ENCODE peak calls at places on chromosomes 12 and 14, in five cellular contexts. One of them, this sample, is unnamed.
A peak's percentile ranks its signal among the peaks of the same experiment; 100 is the strongest.

GRCh38 chr12:72491399-72491798 is 219.2 kb downstream of the TRHDE start:
- DNase-seq in heart right ventricle: no peak
- DNase-seq in ascending aorta: no peak
- DNase-seq in left ventricle myocardium inferior: no peak
- DNase-seq in heart left ventricle: no peak
- DNase-seq in this sample: no peak

GRCh38 chr12:98002887-98003493 is 512.4 kb upstream of the TMPO start:
- DNase-seq in heart right ventricle: no peak
- DNase-seq in ascending aorta: no peak
- DNase-seq in left ventricle myocardium inferior: no peak
- DNase-seq in heart left ventricle: no peak
- DNase-seq in this sample: no peak

GRCh38 chr14:59190372-59190771 is 1.9 kb downstream of the DAAM1 start:
- DNase-seq in heart right ventricle: no peak
- DNase-seq in ascending aorta: peak; percentile 68
- DNase-seq in left ventricle myocardium inferior: no peak
- DNase-seq in heart left ventricle: peak; percentile 33
- DNase-seq in this sample: no peak

GRCh38 chr14:64775081-64775777 is 71.0 kb downstream of the PLEKHG3 start:
- DNase-seq in heart right ventricle: no peak
- DNase-seq in ascending aorta: no peak
- DNase-seq in left ventricle myocardium inferior: no peak
- DNase-seq in heart left ventricle: no peak
- DNase-seq in this sample: no peak

GRCh38 chr12:113432976-113433375 is 10.8 kb downstream of the SDSL start:
- DNase-seq in heart right ventricle: no peak
- DNase-seq in ascending aorta: no peak
- DNase-seq in left ventricle myocardium inferior: no peak
- DNase-seq in heart left ventricle: no peak
- DNase-seq in this sample: no peak

GRCh38 chr14:91108941-91109611 is 4.8 kb upstream of the DGLUCY start:
- DNase-seq in heart right ventricle: no peak
- DNase-seq in ascending aorta: peak; percentile 66
- DNase-seq in left ventricle myocardium inferior: no peak
- DNase-seq in heart left ventricle: no peak
- DNase-seq in this sample: no peak

GRCh38 chr12:29163146-29163545 is 14.1 kb downstream of the FAR2 start:
- DNase-seq in heart right ventricle: no peak
- DNase-seq in ascending aorta: no peak
- DNase-seq in left ventricle myocardium inferior: no peak
- DNase-seq in heart left ventricle: no peak
- DNase-seq in this sample: no peak

GRCh38 chr12:20946732-20947131 is 136.2 kb downstream of the SLCO1B3 start:
- DNase-seq in heart right ventricle: no peak
- DNase-seq in ascending aorta: no peak
- DNase-seq in left ventricle myocardium inferior: no peak
- DNase-seq in heart left ventricle: no peak
- DNase-seq in this sample: no peak

GRCh38 chr12:41368006-41368405 is 179.9 kb downstream of the PDZRN4 start:
- DNase-seq in heart right ventricle: no peak
- DNase-seq in ascending aorta: no peak
- DNase-seq in left ventricle myocardium inferior: no peak
- DNase-seq in heart left ventricle: no peak
- DNase-seq in this sample: no peak

GRCh38 chr12:63916561-63917476 is 72.3 kb downstream of the SRGAP1 start:
- DNase-seq in heart right ventricle: no peak
- DNase-seq in ascending aorta: no peak
- DNase-seq in left ventricle myocardium inferior: no peak
- DNase-seq in heart left ventricle: no peak
- DNase-seq in this sample: no peak

GRCh38 chr12:76462668-76463224 is 96.8 kb downstream of the OSBPL8 start:
- DNase-seq in heart right ventricle: no peak
- DNase-seq in ascending aorta: no peak
- DNase-seq in left ventricle myocardium inferior: no peak
- DNase-seq in heart left ventricle: no peak
- DNase-seq in this sample: no peak

GRCh38 chr12:22437031-22437806 is 102.7 kb upstream of the ST8SIA1 start:
- DNase-seq in heart right ventricle: peak; percentile 11
- DNase-seq in ascending aorta: no peak
- DNase-seq in left ventricle myocardium inferior: no peak
- DNase-seq in heart left ventricle: no peak
- DNase-seq in this sample: no peak

GRCh38 chr12:77965790-77966189 is 135.1 kb downstream of the NAV3 start:
- DNase-seq in heart right ventricle: no peak
- DNase-seq in ascending aorta: no peak
- DNase-seq in left ventricle myocardium inferior: no peak
- DNase-seq in heart left ventricle: no peak
- DNase-seq in this sample: no peak

GRCh38 chr12:100359822-100360221 is 2.9 kb downstream of the SLC17A8 start:
- DNase-seq in heart right ventricle: no peak
- DNase-seq in ascending aorta: no peak
- DNase-seq in left ventricle myocardium inferior: no peak
- DNase-seq in heart left ventricle: no peak
- DNase-seq in this sample: no peak

GRCh38 chr12:85836716-85837100 is 499 bp upstream of the RASSF9 start:
- DNase-seq in heart right ventricle: no peak
- DNase-seq in ascending aorta: no peak
- DNase-seq in left ventricle myocardium inferior: no peak
- DNase-seq in heart left ventricle: no peak
- DNase-seq in this sample: no peak

GRCh38 chr12:2390850-2391390 is 338.1 kb downstream of the CACNA1C start:
- DNase-seq in heart right ventricle: no peak
- DNase-seq in ascending aorta: peak; percentile 39
- DNase-seq in left ventricle myocardium inferior: no peak
- DNase-seq in heart left ventricle: no peak
- DNase-seq in this sample: no peak

GRCh38 chr12:49058366-49059062 is 2.1 kb downstream of the KMT2D start:
- DNase-seq in heart right ventricle: no peak
- DNase-seq in ascending aorta: no peak
- DNase-seq in left ventricle myocardium inferior: no peak
- DNase-seq in heart left ventricle: no peak
- DNase-seq in this sample: no peak

GRCh38 chr12:53937099-53937498 is 1.5 kb upstream of the HOXC13 start:
- DNase-seq in heart right ventricle: no peak
- DNase-seq in ascending aorta: no peak
- DNase-seq in left ventricle myocardium inferior: no peak
- DNase-seq in heart left ventricle: no peak
- DNase-seq in this sample: no peak

GRCh38 chr12:53940448-53941014 is 1.9 kb downstream of the HOXC13 start:
- DNase-seq in heart right ventricle: no peak
- DNase-seq in ascending aorta: no peak
- DNase-seq in left ventricle myocardium inferior: no peak
- DNase-seq in heart left ventricle: no peak
- DNase-seq in this sample: no peak

GRCh38 chr12:53939141-53940108 is 794 bp downstream of the HOXC13 start:
- DNase-seq in heart right ventricle: no peak
- DNase-seq in ascending aorta: no peak
- DNase-seq in left ventricle myocardium inferior: no peak
- DNase-seq in heart left ventricle: no peak
- DNase-seq in this sample: no peak

GRCh38 chr12:53937596-53938275 is 895 bp upstream of the HOXC13 start:
- DNase-seq in heart right ventricle: no peak
- DNase-seq in ascending aorta: no peak
- DNase-seq in left ventricle myocardium inferior: no peak
- DNase-seq in heart left ventricle: no peak
- DNase-seq in this sample: no peak

GRCh38 chr12:53938276-53939140 is at the start of gene HOXC13:
- DNase-seq in heart right ventricle: no peak
- DNase-seq in ascending aorta: no peak
- DNase-seq in left ventricle myocardium inferior: no peak
- DNase-seq in heart left ventricle: no peak
- DNase-seq in this sample: no peak
- H3K27me3 ChIP-seq in heart right ventricle: peaks cover 100% of the 10 kb centered on the region
- H3K27me3 ChIP-seq in ascending aorta: peaks cover 59% of the 10 kb centered on the region
- H3K27me3 ChIP-seq in left ventricle myocardium inferior: peaks cover 100% of the 10 kb centered on the region
- H3K27me3 ChIP-seq in heart left ventricle: peaks cover 96% of the 10 kb centered on the region
- H3K27me3 ChIP-seq in this sample: peaks cover 49% of the 10 kb centered on the region

GRCh38 chr12:116376354-116377193 is 99.1 kb upstream of the MED13L start:
- DNase-seq in heart right ventricle: no peak
- DNase-seq in ascending aorta: peak; percentile 75
- DNase-seq in left ventricle myocardium inferior: no peak
- DNase-seq in heart left ventricle: no peak
- DNase-seq in this sample: peak; percentile 61
- H3K4me3 ChIP-seq in heart right ventricle: no peak overlapping the region
- H3K4me3 ChIP-seq in ascending aorta: no peak overlapping the region
- H3K4me3 ChIP-seq in left ventricle myocardium inferior: no peak overlapping the region
- H3K4me3 ChIP-seq in heart left ventricle: no peak overlapping the region
- H3K4me3 ChIP-seq in this sample: no peak overlapping the region

GRCh38 chr12:55843431-55843830 is 695 bp upstream of the MMP19 start:
- DNase-seq in heart right ventricle: no peak
- DNase-seq in ascending aorta: no peak
- DNase-seq in left ventricle myocardium inferior: no peak
- DNase-seq in heart left ventricle: no peak
- DNase-seq in this sample: no peak
- TF ChIP-seq CTCF in heart right ventricle: no peak
- TF ChIP-seq CTCF in ascending aorta: no peak
- TF ChIP-seq CTCF in left ventricle myocardium inferior: no peak
- TF ChIP-seq CTCF in heart left ventricle: no peak
- TF ChIP-seq CTCF in this sample: no peak

DNA sequence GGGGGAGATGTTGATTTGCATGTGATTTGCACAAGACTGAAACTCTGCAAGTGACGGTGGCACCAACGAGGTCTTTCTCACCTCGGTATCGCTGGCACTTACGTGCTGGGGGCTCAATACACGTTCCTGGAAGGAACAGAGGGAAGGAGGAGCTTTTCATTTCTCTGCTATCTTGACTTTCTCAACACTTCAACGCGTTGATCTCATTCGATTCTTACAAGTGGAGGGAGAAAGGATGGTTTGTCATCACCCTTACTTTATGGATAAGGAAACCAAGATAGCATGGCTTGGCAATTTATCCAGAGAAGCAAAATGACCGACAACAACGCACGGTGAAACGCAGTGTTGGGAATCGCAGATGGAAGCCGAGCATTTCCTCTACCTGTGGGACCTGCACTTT is 87.3 kb upstream of the RFLNA start:
- DNase-seq in heart right ventricle: no peak
- DNase-seq in ascending aorta: no peak
- DNase-seq in left ventricle myocardium inferior: no peak
- DNase-seq in heart left ventricle: no peak
- DNase-seq in this sample: no peak
- H3K27me3 ChIP-seq in heart right ventricle: no peaks in the 10 kb centered on the region
- H3K27me3 ChIP-seq in ascending aorta: no peaks in the 10 kb centered on the region
- H3K27me3 ChIP-seq in left ventricle myocardium inferior: peaks cover 32% of the 10 kb centered on the region
- H3K27me3 ChIP-seq in heart left ventricle: no peaks in the 10 kb centered on the region
- H3K27me3 ChIP-seq in this sample: no peaks in the 10 kb centered on the region

This sample was measured in right lobe of liver.